ENCODE peak calls at places on chromosomes 6 and 20, in four cellular contexts. D, C, V and X are unnamed samples.

GRCh38 chr6:163943647-163944395 is 529.3 kb downstream of the QKI start:
- DNase-seq in D (no peak), C (no peak), V (no peak), X (peak; percentile 42)

GRCh38 chr20:12171927-12172581 is 254.4 kb downstream of the BTBD3 start:
- DNase-seq in V (no peak), D (no peak), C (no peak), X (no peak)

GRCh38 chr6:87698618-87699017 is 3.4 kb downstream of the AKIRIN2 start:
- DNase-seq in D (no peak), C (no peak), V (no peak), X (no peak)

GRCh38 chr6:128516514-128516898 is 3.9 kb downstream of the PTPRK start:
- DNase-seq in C (no peak), D (no peak), V (no peak), X (no peak)

GRCh38 chr6:17210683-17211082 is 70.5 kb upstream of the RBM24 start:
- DNase-seq in D (no peak), V (no peak), C (no peak), X (no peak)

GRCh38 chr6:13354331-13355042 is 26.1 kb upstream of the TBC1D7 start:
- DNase-seq in C (no peak), V (no peak), D (no peak), X (no peak)

GRCh38 chr20:2800590-2801458 is at the start of gene CPXM1:
- DNase-seq in V (no peak), C (no peak), D (no peak), X (no peak)

GRCh38 chr6:36312854-36313627 is 23.6 kb downstream of the BNIP5 start:
- DNase-seq in V (no peak), C (no peak), D (peak; percentile 19), X (no peak)

GRCh38 chr20:17505664-17506517 is 25.3 kb downstream of the BFSP1 start:
- DNase-seq in V (no peak), C (peak; percentile 24), D (no peak), X (no peak)

GRCh38 chr20:60970601-60971000 is 281.5 kb upstream of the CDH4 start:
- DNase-seq in C (no peak), V (no peak), D (no peak), X (no peak)

GRCh38 chr20:59421920-59422637 is 121.7 kb downstream of the EDN3 start:
- DNase-seq in D (no peak), C (no peak), V (no peak), X (no peak)

DNA sequence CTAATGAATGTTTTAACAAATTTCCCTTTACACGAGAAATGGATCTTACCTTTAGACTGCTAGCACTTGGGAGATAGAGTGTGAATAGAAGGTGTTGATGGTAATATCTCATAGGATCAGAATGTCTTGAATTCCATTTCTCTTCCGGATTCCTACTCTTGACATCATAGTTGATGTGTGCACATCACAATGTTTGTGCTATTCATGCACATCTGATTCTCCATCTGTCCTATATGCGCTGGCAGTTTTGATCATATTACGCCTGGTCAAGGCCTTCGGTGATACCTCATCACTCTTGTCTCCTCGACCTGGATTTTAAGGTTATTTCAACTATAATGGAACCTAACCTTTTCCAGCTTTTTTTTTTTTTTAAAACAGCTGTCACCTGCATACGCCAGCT is 16.8 kb upstream of the ACAT2 start:
- DNase-seq in V (no peak), D (no peak), C (no peak), X (no peak)
- H3K36me3 ChIP-seq in V (peaks cover 86% of the 10 kb centered on the region), D (peaks cover 8% of the 10 kb centered on the region), C (peaks cover 59% of the 10 kb centered on the region), X (peaks cover 97% of the 10 kb centered on the region)

GRCh38 chr20:49910340-49910706 is 5.0 kb downstream of the SPATA2 start:
- DNase-seq in C (no peak), V (no peak), D (no peak), X (no peak)
- H3K36me3 ChIP-seq in C (peaks cover 3% of the 10 kb centered on the region), V (peaks cover 33% of the 10 kb centered on the region), D (peaks cover 17% of the 10 kb centered on the region), X (peaks cover 27% of the 10 kb centered on the region)

GRCh38 chr6:157152544-157152943 is 170.8 kb downstream of the TMEM242 start:
- DNase-seq in V (no peak), C (no peak), D (no peak), X (no peak)
- H3K36me3 ChIP-seq in V (peaks cover 20% of the 10 kb centered on the region), C (peaks cover 9% of the 10 kb centered on the region), D (peaks cover 10% of the 10 kb centered on the region), X (peaks cover 23% of the 10 kb centered on the region)

DNA sequence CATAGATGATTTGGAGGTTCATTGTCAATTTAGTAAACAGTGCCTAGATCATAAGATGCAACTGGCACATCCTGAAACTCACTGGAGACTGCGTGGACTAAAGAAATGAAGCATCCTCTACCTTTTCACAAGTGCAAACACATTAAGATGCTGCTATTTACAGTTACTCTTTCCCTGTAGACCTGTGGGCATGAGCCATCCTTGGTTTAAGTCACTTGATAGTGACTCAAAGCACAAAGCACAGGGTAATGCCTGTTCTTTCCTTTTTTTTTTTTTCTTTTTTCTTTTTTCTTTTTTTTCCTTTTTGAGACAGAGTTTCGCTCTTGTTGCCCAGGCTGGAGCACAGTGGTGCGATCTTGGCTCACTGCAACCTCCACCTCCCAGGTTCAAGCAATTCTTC is 10.0 kb upstream of the HLA-DQA1 start:
- DNase-seq in D (no peak), C (no peak), V (no peak), X (no peak)
- H3K36me3 ChIP-seq in D (no peaks in the 10 kb centered on the region), C (no peaks in the 10 kb centered on the region), V (no peaks in the 10 kb centered on the region), X (no peaks in the 10 kb centered on the region)

GRCh38 chr6:31540640-31541039 is 1.2 kb downstream of the DDX39B start:
- DNase-seq in C (no peak), D (no peak), V (no peak), X (no peak)
- H3K36me3 ChIP-seq in C (peaks cover 30% of the 10 kb centered on the region), D (peaks cover 21% of the 10 kb centered on the region), V (peaks cover 37% of the 10 kb centered on the region), X (peaks cover 47% of the 10 kb centered on the region)

GRCh38 chr6:102895683-102896082 is 1502.2 kb downstream of the GRIK2 start:
- DNase-seq in C (no peak), D (no peak), V (no peak), X (no peak)
- H3K36me3 ChIP-seq in C (no peaks in the 10 kb centered on the region), D (no peaks in the 10 kb centered on the region), V (no peaks in the 10 kb centered on the region), X (no peaks in the 10 kb centered on the region)